ENCODE peak calls at places on chromosomes 5 and 9, in six cellular contexts. B is breast epithelium, V is neural progenitor cell, A is sigmoid colon, W is heart right ventricle, C is ovary. P is an unnamed sample.

GRCh38 chr9:120080781-120081180 is 499.2 kb downstream of the CDK5RAP2 start:
- DNase-seq in B (no peak), V (peak; percentile 54), A (no peak), W (no peak), C (no peak), P (no peak)

GRCh38 chr5:39053189-39053588 is 21.0 kb downstream of the RICTOR start:
- DNase-seq in B (no peak), V (no peak), A (no peak), W (no peak), C (no peak), P (no peak)

GRCh38 chr5:148653271-148653839 is 972 bp downstream of the HTR4 start:
- DNase-seq in B (no peak), V (peak; percentile 11), A (peak; percentile 54), W (no peak), C (no peak), P (no peak)

GRCh38 chr9:136171009-136171800 is 33.7 kb downstream of the LHX3 start:
- DNase-seq in B (no peak), V (peak; percentile 95), A (no peak), W (no peak), C (no peak), P (no peak)

GRCh38 chr9:81969971-81970370 is 18.6 kb upstream of the SPATA31D1 start:
- DNase-seq in B (no peak), V (no peak), A (no peak), W (no peak), C (no peak), P (no peak)

GRCh38 chr5:175335691-175336090 is 108.3 kb downstream of the DRD1 start:
- DNase-seq in B (no peak), V (no peak), A (no peak), W (no peak), C (no peak), P (no peak)

GRCh38 chr9:130243015-130243881 is 22.3 kb upstream of the HMCN2 start:
- DNase-seq in B (peak; percentile 41), V (peak; percentile 88), A (peak; percentile 87), W (peak; percentile 58), C (peak; percentile 85), P (peak; percentile 48)

GRCh38 chr5:171639966-171640365 is 145.7 kb upstream of the SMIM23 start:
- DNase-seq in B (no peak), V (no peak), A (no peak), W (no peak), C (no peak), P (no peak)

GRCh38 chr9:131125288-131126058 is at the start of gene NUP214:
- DNase-seq in B (peak; percentile 98), V (peak; percentile 100), A (peak; percentile 99), W (peak; percentile 99), C (peak; percentile 100), P (peak; percentile 98)

GRCh38 chr5:80255752-80256479 is at the start of gene SERINC5:
- DNase-seq in B (peak; percentile 67), V (peak; percentile 86), A (peak; percentile 93), W (peak; percentile 87), C (peak; percentile 90), P (peak; percentile 60)

GRCh38 chr9:112831281-112831851 is 59.3 kb downstream of the SLC46A2 start:
- DNase-seq in B (peak; percentile 49), V (no peak), A (no peak), W (peak; percentile 38), C (no peak), P (peak; percentile 7)

GRCh38 chr5:147413266-147413665 is 96.6 kb downstream of the DPYSL3 start:
- DNase-seq in B (no peak), V (no peak), A (no peak), W (no peak), C (no peak), P (peak; percentile 43)

GRCh38 chr9:89382026-89382986 is 64.0 kb downstream of the SECISBP2 start:
- DNase-seq in B (no peak), V (no peak), A (no peak), W (no peak), C (no peak), P (no peak)

GRCh38 chr9:134375011-134375390 is 48.7 kb downstream of the RXRA start:
- DNase-seq in B (peak; percentile 82), V (no peak), A (peak; percentile 94), W (peak; percentile 61), C (peak; percentile 83), P (peak; percentile 96)

GRCh38 chr5:150642991-150643710 is 2.7 kb downstream of the SYNPO start:
- DNase-seq in B (no peak), V (peak; percentile 1), A (no peak), W (no peak), C (no peak), P (no peak)

GRCh38 chr5:96331210-96331609 is 101.8 kb downstream of the PCSK1 start:
- DNase-seq in B (no peak), V (no peak), A (no peak), W (no peak), C (no peak), P (no peak)

GRCh38 chr9:120091206-120091605 is 488.8 kb downstream of the CDK5RAP2 start:
- DNase-seq in B (no peak), V (no peak), A (no peak), W (no peak), C (no peak), P (no peak)

GRCh38 chr5:170563808-170564207 is 60.0 kb downstream of the KCNIP1 start:
- DNase-seq in B (no peak), V (no peak), A (no peak), W (no peak), C (no peak), P (no peak)

GRCh38 chr9:129183495-129184308 is 5.6 kb upstream of the IER5L start:
- DNase-seq in B (no peak), V (peak; percentile 59), A (no peak), W (no peak), C (no peak), P (no peak)

GRCh38 chr5:96259211-96259772 is 173.8 kb downstream of the PCSK1 start:
- DNase-seq in B (no peak), V (no peak), A (no peak), W (no peak), C (no peak), P (no peak)

GRCh38 chr5:113169720-113170119 is 193.1 kb downstream of the DCP2 start:
- DNase-seq in B (no peak), V (no peak), A (no peak), W (no peak), C (no peak), P (no peak)

GRCh38 chr5:133775584-133776304 is 163.4 kb upstream of the FSTL4 start:
- DNase-seq in B (no peak), V (no peak), A (no peak), W (no peak), C (no peak), P (no peak)

GRCh38 chr5:106454651-106455415 is 1215.9 kb downstream of the EFNA5 start:
- DNase-seq in B (no peak), V (peak; percentile 76), A (no peak), W (no peak), C (no peak), P (no peak)

GRCh38 chr9:116337015-116337414 is 183.4 kb downstream of the PAPPA start:
- DNase-seq in B (no peak), V (no peak), A (no peak), W (no peak), C (no peak), P (no peak)

GRCh38 chr5:173829826-173830225 is 58.3 kb upstream of the CPEB4 start:
- DNase-seq in B (no peak), V (no peak), A (no peak), W (no peak), C (no peak), P (no peak)

GRCh38 chr9:3658964-3659363 is 133.2 kb upstream of the RFX3 start:
- DNase-seq in B (no peak), V (no peak), A (no peak), W (no peak), C (no peak), P (no peak)

GRCh38 chr9:3659647-3660046 is 133.8 kb upstream of the RFX3 start:
- DNase-seq in B (no peak), V (no peak), A (no peak), W (no peak), C (no peak), P (no peak)

GRCh38 chr9:3662671-3663070 is 136.9 kb upstream of the RFX3 start:
- DNase-seq in B (no peak), V (no peak), A (no peak), W (no peak), C (no peak), P (no peak)

DNA sequence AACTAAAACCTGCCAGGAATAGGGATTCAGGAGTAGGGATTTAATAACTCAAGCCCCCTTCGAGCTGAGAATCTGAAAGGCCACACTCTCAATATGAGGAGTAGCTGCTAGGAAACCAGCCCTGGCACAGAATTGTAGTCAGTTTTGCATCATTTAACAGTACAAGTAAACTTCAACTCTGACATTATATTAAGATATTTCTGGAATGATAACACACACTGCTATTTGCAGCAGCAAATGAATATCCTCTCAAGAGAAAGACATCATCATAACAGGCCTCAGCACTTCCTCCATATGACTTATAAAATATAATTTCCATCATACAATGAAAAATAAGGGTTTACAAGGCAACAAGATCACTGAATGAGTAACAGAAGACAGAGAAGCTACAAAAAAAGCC is 138.2 kb upstream of the RFX3 start:
- DNase-seq in B (no peak), V (no peak), A (no peak), W (no peak), C (no peak), P (no peak)
- H3K36me3 ChIP-seq in B (no peaks in the 10 kb centered on the region), V (no peaks in the 10 kb centered on the region), A (no peaks in the 10 kb centered on the region), W (no peaks in the 10 kb centered on the region), C (no peaks in the 10 kb centered on the region), P (no peaks in the 10 kb centered on the region)

DNA sequence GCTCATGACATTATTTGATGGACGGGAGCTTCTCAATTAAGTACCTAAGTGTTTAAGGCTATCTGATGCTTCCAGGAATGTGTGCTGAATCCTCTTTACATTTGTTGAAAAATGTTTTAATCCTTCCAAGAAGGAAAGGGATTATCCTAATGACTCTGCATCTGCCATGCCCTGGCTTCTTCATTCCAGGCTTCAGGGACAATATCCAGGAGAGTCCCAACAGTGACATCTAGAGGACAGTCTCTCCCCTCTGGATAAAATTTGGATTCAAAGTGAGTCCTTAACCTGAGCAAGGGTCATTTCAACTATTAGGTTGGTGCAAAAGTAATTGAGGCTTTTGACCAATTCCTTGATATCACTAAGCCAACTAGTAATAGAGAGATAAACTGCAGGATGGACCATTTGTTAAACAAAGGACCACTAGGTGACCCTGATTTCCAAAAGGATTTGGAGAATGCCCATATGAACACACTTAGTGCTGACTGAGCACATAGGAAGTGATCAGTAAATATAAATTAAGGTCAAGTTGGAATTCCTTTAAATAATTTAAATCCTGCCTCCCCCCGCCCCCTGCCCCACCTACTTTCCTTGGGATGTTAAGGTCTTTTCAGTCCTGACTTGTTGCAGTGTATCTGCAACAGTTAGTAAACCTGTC is 19.1 kb downstream of the TNFSF8 start:
- DNase-seq in B (no peak), V (peak; percentile 85), A (no peak), W (peak; percentile 17), C (no peak), P (no peak)
- H3K36me3 ChIP-seq in B (no peaks in the 10 kb centered on the region), V (no peaks in the 10 kb centered on the region), A (no peaks in the 10 kb centered on the region), W (no peaks in the 10 kb centered on the region), C (no peaks in the 10 kb centered on the region), P (no peaks in the 10 kb centered on the region)

GRCh38 chr9:128107260-128107970 is 20.1 kb downstream of the PTGES2 start:
- DNase-seq in B (no peak), V (no peak), A (peak; percentile 60), W (no peak), C (peak; percentile 48), P (peak; percentile 96)
- H3K36me3 ChIP-seq in B (peaks cover 5% of the 10 kb centered on the region), V (no peaks in the 10 kb centered on the region), A (peaks cover 48% of the 10 kb centered on the region), W (peaks cover 76% of the 10 kb centered on the region), C (no peaks in the 10 kb centered on the region), P (peaks cover 30% of the 10 kb centered on the region)

DNA sequence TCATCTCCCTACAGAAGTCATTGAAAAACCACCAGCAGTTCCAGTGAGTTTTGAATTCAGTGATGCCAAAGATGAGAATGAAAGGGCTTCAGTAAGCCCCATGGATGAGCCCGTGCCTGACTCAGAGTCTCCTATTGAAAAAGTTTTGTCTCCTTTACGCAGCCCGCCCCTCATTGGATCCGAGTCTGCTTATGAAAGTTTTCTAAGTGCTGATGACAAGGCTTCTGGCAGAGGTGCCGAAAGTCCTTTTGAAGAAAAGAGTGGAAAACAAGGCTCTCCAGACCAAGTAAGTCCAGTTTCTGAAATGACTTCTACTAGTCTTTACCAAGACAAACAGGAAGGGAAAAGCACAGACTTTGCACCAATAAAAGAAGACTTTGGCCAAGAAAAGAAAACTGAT is 90.1 kb downstream of the MAP1B start:
- DNase-seq in B (no peak), V (no peak), A (no peak), W (no peak), C (no peak), P (no peak)
- H3K36me3 ChIP-seq in B (no peaks in the 10 kb centered on the region), V (peaks cover 6% of the 10 kb centered on the region), A (peaks cover 30% of the 10 kb centered on the region), W (peaks cover 86% of the 10 kb centered on the region), C (no peaks in the 10 kb centered on the region), P (no peaks in the 10 kb centered on the region)

P was measured in gastrocnemius medialis.